ENCODE peak calls at places on chromosome 11, in eight cellular contexts. L is iris pigment epithelial cell; B is HTR-8/SVneo; N is stromal cell of bone marrow; X is astrocyte of the hippocampus; H is stimulated activated naive CD8-positive, alpha-beta T cell treated with anti-CD3 and anti-CD28 coated beads, Interleukin-15, amount 100 ng/mL, for 72 hours; R is endodermal cell; D is left ventricle myocardium inferior. M is an unnamed sample.

GRCh38 chr11:66864924-66865697 is 8.2 kb downstream of the LRFN4 start:
- DNase-seq in N (no peak), B (no peak), X (peak; percentile 25), D (no peak), L (no peak), R (no peak), H (no peak), M (no peak)

GRCh38 chr11:11860103-11860979 is 18.6 kb downstream of the USP47 start:
- DNase-seq in H (no peak), L (peak; percentile 84), D (no peak), N (no peak), B (peak; percentile 17), X (no peak), R (no peak), M (no peak)

GRCh38 chr11:34168642-34169051 is 63.2 kb downstream of the NAT10 start:
- DNase-seq in N (no peak), L (peak; percentile 25), B (no peak), R (no peak), H (no peak), D (no peak), X (peak; percentile 58), M (peak; percentile 32)

GRCh38 chr11:94254214-94254613 is 50.2 kb upstream of the IZUMO1R start:
- DNase-seq in X (no peak), D (no peak), H (no peak), R (no peak), B (no peak), L (no peak), N (no peak), M (no peak)

GRCh38 chr11:46369458-46370152 is 11.9 kb upstream of the MDK start:
- DNase-seq in N (no peak), H (peak; percentile 55), X (peak; percentile 90), R (peak; percentile 95), L (peak; percentile 78), B (peak; percentile 95), D (no peak), M (peak; percentile 72)

GRCh38 chr11:16923987-16924386 is 90.2 kb downstream of the PLEKHA7 start:
- DNase-seq in X (no peak), N (no peak), R (peak; percentile 56), H (no peak), D (no peak), L (no peak), B (no peak), M (no peak)

GRCh38 chr11:10925149-10925926 is 67.5 kb upstream of the ZBED5 start:
- DNase-seq in H (no peak), X (no peak), D (no peak), B (no peak), R (no peak), L (no peak), N (no peak), M (no peak)

GRCh38 chr11:79332017-79332416 is 108.8 kb downstream of the TENM4 start:
- DNase-seq in D (peak; percentile 20), X (peak; percentile 66), H (no peak), R (no peak), B (no peak), N (no peak), L (no peak), M (peak; percentile 22)

GRCh38 chr11:68665471-68665870 is 18.9 kb upstream of the GAL start:
- DNase-seq in N (no peak), D (no peak), L (no peak), H (no peak), X (no peak), B (no peak), R (no peak), M (no peak)

GRCh38 chr11:76790251-76790650 is 7.1 kb downstream of the TSKU start:
- DNase-seq in X (no peak), L (no peak), N (no peak), D (no peak), H (no peak), B (no peak), R (peak; percentile 29), M (no peak)

GRCh38 chr11:132430352-132431091 is 1060.1 kb downstream of the NTM start:
- DNase-seq in D (no peak), B (no peak), X (peak; percentile 53), H (no peak), R (no peak), L (no peak), N (peak; percentile 17), M (no peak)

GRCh38 chr11:102810943-102811528 is 13.1 kb upstream of the MMP1 start:
- DNase-seq in N (no peak), H (no peak), L (peak; percentile 36), D (no peak), R (no peak), B (peak; percentile 56), X (peak; percentile 55), M (peak; percentile 27)

GRCh38 chr11:19525714-19526113 is 186.9 kb upstream of the NAV2 start:
- DNase-seq in D (no peak), N (no peak), L (no peak), B (no peak), R (peak; percentile 70), X (no peak), H (no peak), M (no peak)

GRCh38 chr11:28833670-28834069 is 725.5 kb downstream of the METTL15 start:
- DNase-seq in X (peak; percentile 93), D (no peak), H (no peak), N (peak; percentile 77), B (peak; percentile 17), L (peak; percentile 99), R (no peak), M (peak; percentile 94)

GRCh38 chr11:121113611-121114010 is 12.6 kb downstream of the TECTA start:
- DNase-seq in H (no peak), B (no peak), D (no peak), L (no peak), R (peak; percentile 7), X (peak; percentile 32), N (no peak), M (no peak)